ENCODE peak calls at places on chromosomes 6 and 20, in five cellular contexts. One of them, this sample, is unnamed.

GRCh38 chr6:106082735-106083398 is 3.3 kb upstream of the PRDM1 start:
- DNase-seq in C1 segment of cervical spinal cord: no peak
- DNase-seq in NCI-H2171 treated with DMSO at 0.1 percent for 48 hours: no peak
- DNase-seq in mesenchymal stem cell: peak; percentile 72
- DNase-seq in activated CD4-positive, alpha-beta T cell treated with anti-CD3 and anti-CD28 coated beads, Interleukin-2, amount 50 U/mL, for 4 hours: no peak
- DNase-seq in this sample: no peak

GRCh38 chr6:113464959-113465358 is 392.2 kb upstream of the MARCKS start:
- DNase-seq in mesenchymal stem cell: peak; percentile 59
- DNase-seq in activated CD4-positive, alpha-beta T cell treated with anti-CD3 and anti-CD28 coated beads, Interleukin-2, amount 50 U/mL, for 4 hours: no peak
- DNase-seq in C1 segment of cervical spinal cord: no peak
- DNase-seq in NCI-H2171 treated with DMSO at 0.1 percent for 48 hours: no peak
- DNase-seq in this sample: no peak

GRCh38 chr20:38432292-38432691 is 2.8 kb downstream of the SNHG17 start:
- DNase-seq in mesenchymal stem cell: no peak
- DNase-seq in C1 segment of cervical spinal cord: no peak
- DNase-seq in NCI-H2171 treated with DMSO at 0.1 percent for 48 hours: no peak
- DNase-seq in activated CD4-positive, alpha-beta T cell treated with anti-CD3 and anti-CD28 coated beads, Interleukin-2, amount 50 U/mL, for 4 hours: no peak
- DNase-seq in this sample: no peak

GRCh38 chr6:159094444-159095252 is 49.9 kb upstream of the TAGAP start:
- DNase-seq in mesenchymal stem cell: no peak
- DNase-seq in activated CD4-positive, alpha-beta T cell treated with anti-CD3 and anti-CD28 coated beads, Interleukin-2, amount 50 U/mL, for 4 hours: peak; percentile 43
- DNase-seq in NCI-H2171 treated with DMSO at 0.1 percent for 48 hours: peak; percentile 92
- DNase-seq in C1 segment of cervical spinal cord: no peak
- DNase-seq in this sample: no peak

GRCh38 chr6:140138311-140138994 is 764.0 kb upstream of the CITED2 start:
- DNase-seq in mesenchymal stem cell: no peak
- DNase-seq in activated CD4-positive, alpha-beta T cell treated with anti-CD3 and anti-CD28 coated beads, Interleukin-2, amount 50 U/mL, for 4 hours: no peak
- DNase-seq in C1 segment of cervical spinal cord: no peak
- DNase-seq in NCI-H2171 treated with DMSO at 0.1 percent for 48 hours: no peak
- DNase-seq in this sample: no peak

GRCh38 chr6:168156742-168157265 is 77.8 kb upstream of the FRMD1 start:
- DNase-seq in NCI-H2171 treated with DMSO at 0.1 percent for 48 hours: no peak
- DNase-seq in mesenchymal stem cell: peak; percentile 65
- DNase-seq in activated CD4-positive, alpha-beta T cell treated with anti-CD3 and anti-CD28 coated beads, Interleukin-2, amount 50 U/mL, for 4 hours: no peak
- DNase-seq in C1 segment of cervical spinal cord: no peak
- DNase-seq in this sample: no peak

GRCh38 chr6:32974541-32975308 is 6.3 kb downstream of the BRD2 start:
- DNase-seq in activated CD4-positive, alpha-beta T cell treated with anti-CD3 and anti-CD28 coated beads, Interleukin-2, amount 50 U/mL, for 4 hours: no peak
- DNase-seq in C1 segment of cervical spinal cord: no peak
- DNase-seq in mesenchymal stem cell: peak; percentile 12
- DNase-seq in NCI-H2171 treated with DMSO at 0.1 percent for 48 hours: no peak
- DNase-seq in this sample: no peak

GRCh38 chr6:17021539-17021889 is 80.3 kb upstream of the STMND1 start:
- DNase-seq in mesenchymal stem cell: no peak
- DNase-seq in NCI-H2171 treated with DMSO at 0.1 percent for 48 hours: no peak
- DNase-seq in C1 segment of cervical spinal cord: no peak
- DNase-seq in activated CD4-positive, alpha-beta T cell treated with anti-CD3 and anti-CD28 coated beads, Interleukin-2, amount 50 U/mL, for 4 hours: no peak
- DNase-seq in this sample: no peak

GRCh38 chr20:34990231-34990630 is 34.6 kb downstream of the MYH7B start:
- DNase-seq in activated CD4-positive, alpha-beta T cell treated with anti-CD3 and anti-CD28 coated beads, Interleukin-2, amount 50 U/mL, for 4 hours: no peak
- DNase-seq in NCI-H2171 treated with DMSO at 0.1 percent for 48 hours: no peak
- DNase-seq in mesenchymal stem cell: no peak
- DNase-seq in C1 segment of cervical spinal cord: no peak
- DNase-seq in this sample: no peak

GRCh38 chr6:132198040-132198439 is 203.2 kb downstream of the MOXD1 start:
- DNase-seq in NCI-H2171 treated with DMSO at 0.1 percent for 48 hours: no peak
- DNase-seq in activated CD4-positive, alpha-beta T cell treated with anti-CD3 and anti-CD28 coated beads, Interleukin-2, amount 50 U/mL, for 4 hours: no peak
- DNase-seq in mesenchymal stem cell: no peak
- DNase-seq in C1 segment of cervical spinal cord: no peak
- DNase-seq in this sample: no peak

GRCh38 chr6:52990342-52990741 is 4.7 kb downstream of the GSTA4 start:
- DNase-seq in NCI-H2171 treated with DMSO at 0.1 percent for 48 hours: no peak
- DNase-seq in C1 segment of cervical spinal cord: no peak
- DNase-seq in activated CD4-positive, alpha-beta T cell treated with anti-CD3 and anti-CD28 coated beads, Interleukin-2, amount 50 U/mL, for 4 hours: no peak
- DNase-seq in mesenchymal stem cell: no peak
- DNase-seq in this sample: no peak

GRCh38 chr20:48192109-48192508 is 406.8 kb upstream of the SULF2 start:
- DNase-seq in NCI-H2171 treated with DMSO at 0.1 percent for 48 hours: no peak
- DNase-seq in mesenchymal stem cell: no peak
- DNase-seq in activated CD4-positive, alpha-beta T cell treated with anti-CD3 and anti-CD28 coated beads, Interleukin-2, amount 50 U/mL, for 4 hours: no peak
- DNase-seq in C1 segment of cervical spinal cord: no peak
- DNase-seq in this sample: no peak

GRCh38 chr6:83429857-83430605 is 820 bp downstream of the ME1 start:
- DNase-seq in mesenchymal stem cell: peak; percentile 76
- DNase-seq in NCI-H2171 treated with DMSO at 0.1 percent for 48 hours: peak; percentile 61
- DNase-seq in C1 segment of cervical spinal cord: no peak
- DNase-seq in activated CD4-positive, alpha-beta T cell treated with anti-CD3 and anti-CD28 coated beads, Interleukin-2, amount 50 U/mL, for 4 hours: no peak
- DNase-seq in this sample: peak; percentile 69

This sample was measured in G401.